ENCODE peak calls at places on chromosomes 3 and 15, in five cellular contexts. E is HCT116, Z is GM12878, X is H1, F is HepG2. L is an unnamed sample. For H3K36me3, the result is how much of the 10 kb centered on the place peaks cover.

GRCh38 chr15:91117375-91117774 is 17.3 kb downstream of the SV2B start:
- DNase-seq in E (no peak), Z (no peak), X (no peak), F (no peak), L (no peak)

GRCh38 chr3:78116874-78117273 is 1077.0 kb downstream of the ROBO2 start:
- DNase-seq in E (no peak), Z (no peak), X (no peak), F (no peak), L (no peak)

GRCh38 chr3:10702961-10703740 is 112.9 kb upstream of the SLC6A11 start:
- DNase-seq in E (peak), Z (no peak), X (peak), F (no peak), L (peak)

GRCh38 chr3:190017575-190018288 is 103.0 kb downstream of the P3H2 start:
- DNase-seq in E (peak), Z (no peak), X (no peak), F (no peak), L (no peak)

GRCh38 chr3:111173906-111174305 is 102.3 kb downstream of the NECTIN3 start:
- DNase-seq in E (no peak), Z (no peak), X (no peak), F (no peak), L (no peak)

GRCh38 chr3:124926426-124927116 is 8.0 kb downstream of the MUC13 start:
- DNase-seq in E (no peak), Z (no peak), X (no peak), F (peak), L (no peak)

GRCh38 chr3:136740351-136740957 is 11.7 kb downstream of the STAG1 start:
- DNase-seq in E (no peak), Z (no peak), X (no peak), F (no peak), L (no peak)

GRCh38 chr3:101675709-101676218 is 1.2 kb downstream of the ZBTB11 start:
- DNase-seq in E (no peak), Z (no peak), X (no peak), F (no peak), L (no peak)

GRCh38 chr3:33417051-33417673 is 23.0 kb downstream of the UBP1 start:
- DNase-seq in E (no peak), Z (no peak), X (no peak), F (no peak), L (no peak)

GRCh38 chr15:40763801-40764765 is at the start of gene GCHFR:
- DNase-seq in E (no peak), Z (no peak), X (no peak), F (peak), L (no peak)

GRCh38 chr3:178551916-178552321 is 15.7 kb downstream of the KCNMB2 start:
- DNase-seq in E (no peak), Z (no peak), X (no peak), F (no peak), L (no peak)

GRCh38 chr15:47718474-47719440 is 1.5 kb downstream of the SEMA6D start:
- DNase-seq in E (no peak), Z (no peak), X (no peak), F (no peak), L (no peak)

GRCh38 chr15:77753238-77753873 is 120.6 kb upstream of the LINGO1 start:
- DNase-seq in E (no peak), Z (no peak), X (no peak), F (peak), L (peak)

GRCh38 chr3:71374582-71374981 is 208.9 kb downstream of the FOXP1 start:
- DNase-seq in E (no peak), Z (no peak), X (no peak), F (no peak), L (no peak)

GRCh38 chr3:127226946-127227842 is 34.3 kb downstream of the PRR23E start:
- DNase-seq in E (peak), Z (no peak), X (peak), F (peak), L (peak)

GRCh38 chr3:138674131-138674530 is 65.6 kb downstream of the FAIM start:
- DNase-seq in E (no peak), Z (no peak), X (no peak), F (no peak), L (no peak)

GRCh38 chr3:166351461-166351860 is 514.2 kb upstream of the BCHE start:
- DNase-seq in E (no peak), Z (no peak), X (no peak), F (no peak), L (no peak)

GRCh38 chr3:115513411-115513800 is 109.9 kb upstream of the GAP43 start:
- DNase-seq in E (no peak), Z (no peak), X (no peak), F (no peak), L (no peak)

GRCh38 chr15:69914960-69915359 is 182.8 kb downstream of the TLE3 start:
- DNase-seq in E (no peak), Z (no peak), X (no peak), F (no peak), L (no peak)

GRCh38 chr3:134361162-134361831 is 12.9 kb downstream of the AMOTL2 start:
- DNase-seq in E (no peak), Z (no peak), X (no peak), F (no peak), L (no peak)

GRCh38 chr3:115857518-115858136 is 234.3 kb downstream of the GAP43 start:
- DNase-seq in E (no peak), Z (no peak), X (no peak), F (no peak), L (no peak)

GRCh38 chr3:5001805-5002173 is 22.6 kb downstream of the BHLHE40 start:
- DNase-seq in E (no peak), Z (no peak), X (no peak), F (no peak), L (no peak)

GRCh38 chr3:5001135-5001534 is 21.9 kb downstream of the BHLHE40 start:
- DNase-seq in E (no peak), Z (no peak), X (no peak), F (no peak), L (no peak)

GRCh38 chr3:5002871-5003247 is 23.6 kb downstream of the BHLHE40 start:
- DNase-seq in E (no peak), Z (no peak), X (no peak), F (no peak), L (no peak)

GRCh38 chr3:5004319-5005152 is 25.3 kb downstream of the BHLHE40 start:
- DNase-seq in E (no peak), Z (no peak), X (no peak), F (no peak), L (no peak)

DNA sequence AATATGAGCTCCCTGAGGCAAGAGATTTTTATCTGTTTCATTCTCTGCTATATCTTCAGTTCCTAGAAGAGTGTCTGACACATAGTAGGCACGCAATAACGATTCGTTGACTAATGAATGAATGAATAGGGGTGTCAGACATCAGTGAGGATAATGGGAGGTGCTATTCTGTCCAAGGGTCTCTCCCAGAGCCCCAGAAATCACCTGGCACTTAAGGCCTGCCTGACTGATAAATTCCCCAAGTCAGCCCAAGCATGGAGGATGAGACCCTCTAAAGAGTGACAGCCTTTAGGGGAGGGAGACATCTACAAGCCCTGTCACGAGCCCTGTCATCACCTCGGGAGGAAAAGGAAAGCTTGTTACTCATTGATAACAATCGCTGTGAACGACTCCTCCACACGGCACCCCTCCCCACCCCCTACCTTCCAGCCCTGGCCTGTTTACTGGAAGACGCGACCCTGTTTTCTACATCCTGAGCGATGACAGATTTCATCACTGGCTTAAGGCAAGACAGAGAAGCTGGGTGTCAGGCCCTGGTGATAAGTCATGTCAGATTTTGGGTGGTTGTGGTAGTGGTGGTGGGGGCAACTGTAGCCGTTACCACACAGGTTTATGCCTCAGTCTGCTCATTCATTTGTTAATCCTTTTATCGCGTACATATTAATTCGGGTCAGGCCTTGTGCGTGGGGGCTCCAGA is 23.1 kb downstream of the BHLHE40 start:
- DNase-seq in E (no peak), Z (no peak), X (no peak), F (no peak), L (no peak)
- TF ChIP-seq ZNF274 in E (no peak), Z (no peak), X (no peak), F (no peak), L (no peak)

GRCh38 chr3:123149525-123149924 is 52.2 kb upstream of the SEC22A start:
- DNase-seq in E (no peak), Z (no peak), X (no peak), F (no peak), L (no peak)
- H3K36me3 ChIP-seq in E (under half), Z (under half), X (under half), F (under half), L (half or more)

DNA sequence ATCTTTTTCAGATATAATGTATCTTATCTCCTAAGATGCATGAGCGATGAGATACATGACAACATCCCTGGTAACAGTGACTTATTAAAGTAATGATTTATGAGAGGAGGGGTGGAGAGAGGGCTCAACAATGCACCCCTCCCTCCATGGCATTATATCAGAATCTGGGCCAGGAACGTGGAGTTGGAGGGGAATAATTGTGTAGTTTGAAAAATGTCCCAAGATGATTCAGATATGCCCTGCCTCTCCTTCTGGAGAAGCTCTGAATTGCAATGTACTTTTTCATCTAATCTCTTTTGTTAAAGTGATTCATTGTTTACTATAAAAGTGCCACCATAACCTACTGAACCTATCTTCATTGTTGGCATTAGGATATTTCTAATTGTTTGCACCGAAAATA is 86.5 kb downstream of the FRMD4B start:
- DNase-seq in E (no peak), Z (no peak), X (no peak), F (no peak), L (no peak)
- TF ChIP-seq ZNF274 in E (no peak), Z (no peak), X (no peak), F (no peak), L (no peak)

GRCh38 chr15:64975390-64975789 is 14.3 kb downstream of the SPG21 start:
- DNase-seq in E (no peak), Z (no peak), X (no peak), F (no peak), L (no peak)
- H3K36me3 ChIP-seq in E (under half), Z (under half), X (under half), F (under half), L (half or more)

GRCh38 chr15:29324746-29325145 is 55.1 kb upstream of the NSMCE3 start:
- DNase-seq in E (no peak), Z (no peak), X (no peak), F (no peak), L (no peak)
- TF ChIP-seq ZNF274 in E (no peak), Z (no peak), X (no peak), F (no peak), L (no peak)

GRCh38 chr15:67070150-67070549 is 4.7 kb downstream of the SMAD3 start:
- DNase-seq in E (no peak), Z (no peak), X (no peak), F (no peak), L (no peak)

GRCh38 chr15:67070892-67071664 is 5.7 kb downstream of the SMAD3 start:
- DNase-seq in E (no peak), Z (no peak), X (no peak), F (no peak), L (no peak)

GRCh38 chr15:67072442-67072841 is 7.0 kb downstream of the SMAD3 start:
- DNase-seq in E (no peak), Z (no peak), X (no peak), F (no peak), L (no peak)

GRCh38 chr15:67074886-67075229 is 9.5 kb downstream of the SMAD3 start:
- DNase-seq in E (no peak), Z (no peak), X (no peak), F (no peak), L (no peak)

DNA sequence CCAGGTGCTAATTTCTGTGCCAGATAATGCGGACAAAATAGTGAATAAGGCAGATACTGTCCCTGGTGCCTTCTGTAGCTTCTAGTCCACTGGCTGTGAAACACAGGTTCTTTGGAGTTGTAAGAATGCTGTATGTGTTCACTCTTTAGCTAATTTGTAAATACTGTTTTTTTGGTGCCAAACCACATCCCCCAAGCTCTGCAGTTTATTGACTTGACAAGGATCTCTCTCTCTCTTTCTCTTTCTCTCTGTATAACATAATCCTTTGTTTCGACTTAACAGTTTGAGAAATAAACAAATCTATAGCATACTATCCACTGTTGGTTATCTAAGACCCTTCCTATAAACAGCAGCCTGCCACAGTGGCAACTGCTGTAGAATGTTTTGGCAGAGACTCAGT is 7.5 kb downstream of the SMAD3 start:
- DNase-seq in E (no peak), Z (no peak), X (no peak), F (no peak), L (no peak)
- H3K36me3 ChIP-seq in E (under half), Z (under half), X (under half), F (under half), L (under half)